ENCODE peak calls at places on chromosomes 2 and 18, in ten cellular contexts. C is prostate gland; X is psoas muscle; R is frontal cortex; Z is GM10248; L is iPS DF 19.7; Y is activated CD4-positive, alpha-beta T cell treated with anti-CD3 and anti-CD28 coated beads, Interleukin-2, amount 10 ng/mL, durations not matched to agents 7 days and 5 days; O is anterior cingulate cortex; E is AG20443; S is T-helper 17 cell. F is an unnamed sample.

GRCh38 chr2:180524458-180524857 is 455.9 kb upstream of the UBE2E3 start:
- DNase-seq in S (no peak), Y (no peak), E (peak), R (no peak), Z (no peak), O (no peak), C (no peak), L (no peak), X (no peak), F (no peak)

GRCh38 chr2:241940329-241940728 is 70.8 kb downstream of the RTP5 start:
- DNase-seq in S (no peak), R (no peak), X (no peak), O (no peak), Y (peak), C (no peak), L (peak), E (no peak), Z (no peak), F (no peak)

GRCh38 chr2:217942731-217943335 is 60.0 kb downstream of the TNS1 start:
- DNase-seq in R (no peak), S (no peak), C (no peak), Z (no peak), Y (no peak), X (no peak), L (no peak), O (no peak), E (no peak), F (no peak)

GRCh38 chr2:1814616-1815015 is 70.3 kb upstream of the PXDN start:
- DNase-seq in Y (no peak), L (no peak), Z (no peak), C (no peak), O (no peak), R (no peak), E (no peak), X (peak), S (no peak), F (no peak)

GRCh38 chr18:11570770-11571169 is 38.6 kb upstream of the SLC35G4 start:
- DNase-seq in Y (no peak), S (no peak), C (no peak), E (peak), X (no peak), R (no peak), O (no peak), L (no peak), Z (no peak), F (no peak)

GRCh38 chr2:151552287-151552686 is 142.6 kb downstream of the RIF1 start:
- DNase-seq in X (no peak), R (no peak), Y (no peak), E (no peak), S (no peak), L (no peak), C (no peak), O (no peak), Z (no peak), F (no peak)

GRCh38 chr2:33318456-33318855 is 158.0 kb upstream of the RASGRP3 start:
- DNase-seq in O (no peak), C (no peak), S (no peak), L (no peak), X (no peak), Y (no peak), E (no peak), R (no peak), Z (no peak), F (no peak)

GRCh38 chr18:76445741-76446232 is 49.3 kb downstream of the ZNF516 start:
- DNase-seq in R (no peak), Y (no peak), C (no peak), O (no peak), X (no peak), S (no peak), L (no peak), E (peak), Z (no peak), F (no peak)

GRCh38 chr2:150081775-150082517 is 405.5 kb downstream of the RND3 start:
- DNase-seq in Y (no peak), X (no peak), Z (no peak), R (no peak), O (no peak), C (no peak), E (no peak), L (no peak), S (no peak), F (no peak)

GRCh38 chr2:763766-764525 is 86.7 kb upstream of the TMEM18 start:
- DNase-seq in O (no peak), E (peak), R (no peak), Z (no peak), Y (no peak), X (no peak), L (no peak), C (no peak), S (no peak), F (no peak)

GRCh38 chr18:57975805-57976204 is 68.2 kb upstream of the NEDD4L start:
- DNase-seq in Y (no peak), E (no peak), Z (no peak), X (no peak), L (no peak), R (no peak), S (no peak), C (no peak), O (no peak), F (no peak)

GRCh38 chr2:230849633-230850357 is 14.9 kb upstream of the ITM2C start:
- DNase-seq in Z (peak), E (peak), L (no peak), X (peak), R (no peak), O (no peak), Y (peak), S (peak), C (no peak), F (peak)

GRCh38 chr2:234635284-234635683 is 138.4 kb upstream of the ARL4C start:
- DNase-seq in Y (no peak), X (no peak), Z (no peak), E (no peak), S (no peak), C (no peak), R (no peak), O (no peak), L (no peak), F (no peak)

GRCh38 chr2:18339326-18339725 is 221.1 kb downstream of the RDH14 start:
- DNase-seq in S (no peak), O (no peak), Z (no peak), Y (no peak), E (no peak), R (no peak), L (no peak), C (no peak), X (no peak), F (no peak)

GRCh38 chr2:9897331-9897737 is 54.1 kb downstream of the TAF1B start:
- DNase-seq in Z (peak), E (peak), R (no peak), L (no peak), X (peak), O (peak), S (no peak), Y (no peak), C (peak), F (no peak)

GRCh38 chr18:36307513-36307912 is 10.0 kb downstream of the FHOD3 start:
- DNase-seq in Z (no peak), R (no peak), C (no peak), L (no peak), Y (no peak), S (no peak), E (no peak), X (no peak), O (no peak), F (no peak)

GRCh38 chr2:20242727-20243377 is 17.9 kb upstream of the SDC1 start:
- DNase-seq in R (no peak), Z (no peak), Y (no peak), L (no peak), X (peak), C (no peak), S (no peak), E (no peak), O (no peak), F (no peak)

GRCh38 chr2:10325278-10326145 is 22.8 kb downstream of the HPCAL1 start:
- DNase-seq in R (no peak), S (no peak), Z (no peak), C (no peak), E (no peak), L (no peak), Y (no peak), O (no peak), X (peak), F (no peak)

GRCh38 chr2:54531558-54531957 is 75.4 kb downstream of the SPTBN1 start:
- DNase-seq in S (no peak), Z (no peak), O (no peak), L (no peak), C (no peak), X (no peak), R (no peak), Y (no peak), E (no peak), F (no peak)

GRCh38 chr2:143996974-143997373 is 522.9 kb downstream of the ZEB2 start:
- DNase-seq in S (no peak), R (no peak), O (no peak), X (no peak), L (no peak), Y (no peak), Z (no peak), E (no peak), C (no peak), F (no peak)

GRCh38 chr2:24082787-24083566 is 1.7 kb downstream of the TP53I3 start:
- DNase-seq in S (no peak), R (no peak), X (no peak), C (no peak), Z (no peak), L (no peak), E (no peak), O (no peak), Y (no peak), F (no peak)

GRCh38 chr18:10391506-10391905 is 62.9 kb upstream of the APCDD1 start:
- DNase-seq in C (no peak), O (no peak), X (no peak), E (no peak), Z (peak), R (no peak), S (no peak), L (no peak), Y (no peak), F (no peak)

GRCh38 chr2:20444993-20445910 is 1.6 kb upstream of the RHOB start:
- DNase-seq in Y (no peak), X (peak), L (no peak), E (no peak), C (no peak), Z (no peak), O (no peak), R (no peak), S (no peak), F (no peak)

GRCh38 chr2:106129150-106129549 is 65.0 kb downstream of the UXS1 start:
- DNase-seq in E (no peak), C (no peak), Z (no peak), L (no peak), X (no peak), O (no peak), Y (no peak), S (no peak), R (no peak), F (no peak)

GRCh38 chr18:72147830-72148229 is 396.3 kb downstream of the CBLN2 start:
- DNase-seq in Y (no peak), S (no peak), L (no peak), R (no peak), Z (no peak), X (no peak), O (no peak), C (no peak), E (no peak), F (no peak)

GRCh38 chr2:29747786-29748470 is 173.5 kb downstream of the ALK start:
- DNase-seq in X (no peak), C (no peak), L (no peak), R (no peak), Z (no peak), O (no peak), E (peak), Y (no peak), S (no peak), F (no peak)

GRCh38 chr2:37553411-37554156 is 117.9 kb downstream of the CDC42EP3 start:
- DNase-seq in O (no peak), Z (no peak), X (no peak), R (no peak), Y (no peak), E (no peak), S (no peak), L (no peak), C (no peak), F (no peak)

GRCh38 chr2:88690591-88691338 is 708 bp upstream of the RPIA start:
- DNase-seq in L (no peak), O (no peak), C (no peak), E (peak), R (no peak), S (peak), Y (peak), X (peak), Z (peak), F (no peak)

GRCh38 chr2:233358864-233359386 is 4.6 kb downstream of the DGKD start:
- DNase-seq in L (no peak), R (no peak), Y (no peak), S (no peak), E (no peak), C (no peak), O (no peak), X (no peak), Z (no peak), F (no peak)

GRCh38 chr2:98564541-98565164 is 43.7 kb downstream of the COA5 start:
- DNase-seq in X (no peak), Z (no peak), E (no peak), R (no peak), L (no peak), Y (no peak), O (no peak), C (no peak), S (no peak), F (no peak)